ENCODE peak calls at places on chromosomes 1 and 21, in seven cellular contexts. One of them, this sample, is unnamed.

GRCh38 chr21:44706706-44707615 is 4.4 kb downstream of the TSPEAR start:
- DNase-seq in NCI-H82: no peak
- DNase-seq in adipocyte: no peak
- DNase-seq in ELF-1: no peak
- DNase-seq in pancreas: no peak
- DNase-seq in HS-27A: no peak
- DNase-seq in activated CD4-positive, alpha-beta memory T cell treated with anti-CD3 and anti-CD28 coated beads, Interleukin-2, amount 10 ng/mL, durations not matched to agents 7 days and 5 days: no peak
- DNase-seq in this sample: no peak

GRCh38 chr21:25509862-25510261 is 97.4 kb downstream of the MRPL39 start:
- DNase-seq in NCI-H82: no peak
- DNase-seq in adipocyte: no peak
- DNase-seq in ELF-1: no peak
- DNase-seq in pancreas: no peak
- DNase-seq in HS-27A: no peak
- DNase-seq in activated CD4-positive, alpha-beta memory T cell treated with anti-CD3 and anti-CD28 coated beads, Interleukin-2, amount 10 ng/mL, durations not matched to agents 7 days and 5 days: no peak
- DNase-seq in this sample: no peak

GRCh38 chr1:174939771-174940545 is 59.8 kb upstream of the CACYBP start:
- DNase-seq in NCI-H82: no peak
- DNase-seq in adipocyte: no peak
- DNase-seq in ELF-1: no peak
- DNase-seq in pancreas: no peak
- DNase-seq in HS-27A: no peak
- DNase-seq in activated CD4-positive, alpha-beta memory T cell treated with anti-CD3 and anti-CD28 coated beads, Interleukin-2, amount 10 ng/mL, durations not matched to agents 7 days and 5 days: no peak
- DNase-seq in this sample: no peak

GRCh38 chr21:32576011-32576410 is 9.3 kb downstream of the TCP10L start:
- DNase-seq in NCI-H82: no peak
- DNase-seq in adipocyte: no peak
- DNase-seq in ELF-1: no peak
- DNase-seq in pancreas: no peak
- DNase-seq in HS-27A: no peak
- DNase-seq in activated CD4-positive, alpha-beta memory T cell treated with anti-CD3 and anti-CD28 coated beads, Interleukin-2, amount 10 ng/mL, durations not matched to agents 7 days and 5 days: no peak
- DNase-seq in this sample: no peak

GRCh38 chr1:53048960-53049573 is 12.9 kb upstream of the PODN start:
- DNase-seq in NCI-H82: peak
- DNase-seq in adipocyte: no peak
- DNase-seq in ELF-1: no peak
- DNase-seq in pancreas: no peak
- DNase-seq in HS-27A: no peak
- DNase-seq in activated CD4-positive, alpha-beta memory T cell treated with anti-CD3 and anti-CD28 coated beads, Interleukin-2, amount 10 ng/mL, durations not matched to agents 7 days and 5 days: no peak
- DNase-seq in this sample: no peak

GRCh38 chr1:41980872-41981653 is 62.3 kb upstream of the HIVEP3 start:
- DNase-seq in NCI-H82: no peak
- DNase-seq in adipocyte: no peak
- DNase-seq in ELF-1: no peak
- DNase-seq in pancreas: no peak
- DNase-seq in HS-27A: no peak
- DNase-seq in activated CD4-positive, alpha-beta memory T cell treated with anti-CD3 and anti-CD28 coated beads, Interleukin-2, amount 10 ng/mL, durations not matched to agents 7 days and 5 days: peak
- DNase-seq in this sample: no peak

GRCh38 chr1:74811421-74812179 is 78.6 kb downstream of the TYW3 start:
- DNase-seq in NCI-H82: peak
- DNase-seq in adipocyte: no peak
- DNase-seq in ELF-1: peak
- DNase-seq in pancreas: peak
- DNase-seq in HS-27A: no peak
- DNase-seq in activated CD4-positive, alpha-beta memory T cell treated with anti-CD3 and anti-CD28 coated beads, Interleukin-2, amount 10 ng/mL, durations not matched to agents 7 days and 5 days: no peak
- DNase-seq in this sample: peak

GRCh38 chr1:46757256-46757955 is 38.5 kb upstream of the EFCAB14 start:
- DNase-seq in NCI-H82: peak
- DNase-seq in adipocyte: peak
- DNase-seq in ELF-1: peak
- DNase-seq in pancreas: peak
- DNase-seq in HS-27A: no peak
- DNase-seq in activated CD4-positive, alpha-beta memory T cell treated with anti-CD3 and anti-CD28 coated beads, Interleukin-2, amount 10 ng/mL, durations not matched to agents 7 days and 5 days: no peak
- DNase-seq in this sample: no peak

GRCh38 chr1:170321113-170321512 is 175.4 kb downstream of the NTMT2 start:
- DNase-seq in NCI-H82: no peak
- DNase-seq in adipocyte: no peak
- DNase-seq in ELF-1: no peak
- DNase-seq in pancreas: no peak
- DNase-seq in HS-27A: no peak
- DNase-seq in activated CD4-positive, alpha-beta memory T cell treated with anti-CD3 and anti-CD28 coated beads, Interleukin-2, amount 10 ng/mL, durations not matched to agents 7 days and 5 days: no peak
- DNase-seq in this sample: no peak

GRCh38 chr1:186178426-186179043 is 196.5 kb downstream of the TPR start:
- DNase-seq in NCI-H82: no peak
- DNase-seq in adipocyte: peak
- DNase-seq in ELF-1: no peak
- DNase-seq in pancreas: no peak
- DNase-seq in HS-27A: no peak
- DNase-seq in activated CD4-positive, alpha-beta memory T cell treated with anti-CD3 and anti-CD28 coated beads, Interleukin-2, amount 10 ng/mL, durations not matched to agents 7 days and 5 days: no peak
- DNase-seq in this sample: no peak

GRCh38 chr1:115300087-115300856 is 37.8 kb downstream of the NGF start:
- DNase-seq in NCI-H82: peak
- DNase-seq in adipocyte: peak
- DNase-seq in ELF-1: peak
- DNase-seq in pancreas: no peak
- DNase-seq in HS-27A: peak
- DNase-seq in activated CD4-positive, alpha-beta memory T cell treated with anti-CD3 and anti-CD28 coated beads, Interleukin-2, amount 10 ng/mL, durations not matched to agents 7 days and 5 days: no peak
- DNase-seq in this sample: no peak

GRCh38 chr1:234214129-234214910 is 158.9 kb upstream of the COA6 start:
- DNase-seq in NCI-H82: peak
- DNase-seq in adipocyte: peak
- DNase-seq in ELF-1: peak
- DNase-seq in pancreas: peak
- DNase-seq in HS-27A: no peak
- DNase-seq in activated CD4-positive, alpha-beta memory T cell treated with anti-CD3 and anti-CD28 coated beads, Interleukin-2, amount 10 ng/mL, durations not matched to agents 7 days and 5 days: peak
- DNase-seq in this sample: no peak

GRCh38 chr1:115184260-115184950 is 95.1 kb upstream of the TSPAN2 start:
- DNase-seq in NCI-H82: no peak
- DNase-seq in adipocyte: no peak
- DNase-seq in ELF-1: no peak
- DNase-seq in pancreas: no peak
- DNase-seq in HS-27A: no peak
- DNase-seq in activated CD4-positive, alpha-beta memory T cell treated with anti-CD3 and anti-CD28 coated beads, Interleukin-2, amount 10 ng/mL, durations not matched to agents 7 days and 5 days: no peak
- DNase-seq in this sample: no peak

GRCh38 chr1:36349241-36349671 is 25.8 kb upstream of the EVA1B start:
- DNase-seq in NCI-H82: no peak
- DNase-seq in adipocyte: peak
- DNase-seq in ELF-1: no peak
- DNase-seq in pancreas: peak
- DNase-seq in HS-27A: no peak
- DNase-seq in activated CD4-positive, alpha-beta memory T cell treated with anti-CD3 and anti-CD28 coated beads, Interleukin-2, amount 10 ng/mL, durations not matched to agents 7 days and 5 days: no peak
- DNase-seq in this sample: no peak

GRCh38 chr1:58802640-58803476 is 19.0 kb upstream of the JUN start:
- DNase-seq in NCI-H82: peak
- DNase-seq in adipocyte: no peak
- DNase-seq in ELF-1: no peak
- DNase-seq in pancreas: no peak
- DNase-seq in HS-27A: no peak
- DNase-seq in activated CD4-positive, alpha-beta memory T cell treated with anti-CD3 and anti-CD28 coated beads, Interleukin-2, amount 10 ng/mL, durations not matched to agents 7 days and 5 days: no peak
- DNase-seq in this sample: no peak

GRCh38 chr1:154493276-154493675 is 8.7 kb upstream of the TDRD10 start:
- DNase-seq in NCI-H82: no peak
- DNase-seq in adipocyte: no peak
- DNase-seq in ELF-1: peak
- DNase-seq in pancreas: no peak
- DNase-seq in HS-27A: no peak
- DNase-seq in activated CD4-positive, alpha-beta memory T cell treated with anti-CD3 and anti-CD28 coated beads, Interleukin-2, amount 10 ng/mL, durations not matched to agents 7 days and 5 days: peak
- DNase-seq in this sample: no peak

GRCh38 chr1:46114925-46115603 is 17.4 kb downstream of the PIK3R3 start:
- DNase-seq in NCI-H82: no peak
- DNase-seq in adipocyte: no peak
- DNase-seq in ELF-1: no peak
- DNase-seq in pancreas: no peak
- DNase-seq in HS-27A: no peak
- DNase-seq in activated CD4-positive, alpha-beta memory T cell treated with anti-CD3 and anti-CD28 coated beads, Interleukin-2, amount 10 ng/mL, durations not matched to agents 7 days and 5 days: no peak
- DNase-seq in this sample: no peak

GRCh38 chr1:112371770-112372169 is 24.2 kb upstream of the CTTNBP2NL start:
- DNase-seq in NCI-H82: no peak
- DNase-seq in adipocyte: no peak
- DNase-seq in ELF-1: no peak
- DNase-seq in pancreas: no peak
- DNase-seq in HS-27A: no peak
- DNase-seq in activated CD4-positive, alpha-beta memory T cell treated with anti-CD3 and anti-CD28 coated beads, Interleukin-2, amount 10 ng/mL, durations not matched to agents 7 days and 5 days: no peak
- DNase-seq in this sample: no peak

GRCh38 chr1:45488978-45489377 is 2.0 kb downstream of the TESK2 start:
- DNase-seq in NCI-H82: peak
- DNase-seq in adipocyte: no peak
- DNase-seq in ELF-1: no peak
- DNase-seq in pancreas: no peak
- DNase-seq in HS-27A: no peak
- DNase-seq in activated CD4-positive, alpha-beta memory T cell treated with anti-CD3 and anti-CD28 coated beads, Interleukin-2, amount 10 ng/mL, durations not matched to agents 7 days and 5 days: no peak
- DNase-seq in this sample: peak

GRCh38 chr1:150981177-150981804 is 801 bp upstream of the ANXA9 start:
- DNase-seq in NCI-H82: peak
- DNase-seq in adipocyte: no peak
- DNase-seq in ELF-1: peak
- DNase-seq in pancreas: no peak
- DNase-seq in HS-27A: no peak
- DNase-seq in activated CD4-positive, alpha-beta memory T cell treated with anti-CD3 and anti-CD28 coated beads, Interleukin-2, amount 10 ng/mL, durations not matched to agents 7 days and 5 days: no peak
- DNase-seq in this sample: peak

GRCh38 chr1:109904105-109904817 is 6.4 kb upstream of the CSF1 start:
- DNase-seq in NCI-H82: no peak
- DNase-seq in adipocyte: no peak
- DNase-seq in ELF-1: no peak
- DNase-seq in pancreas: no peak
- DNase-seq in HS-27A: no peak
- DNase-seq in activated CD4-positive, alpha-beta memory T cell treated with anti-CD3 and anti-CD28 coated beads, Interleukin-2, amount 10 ng/mL, durations not matched to agents 7 days and 5 days: no peak
- DNase-seq in this sample: no peak

GRCh38 chr1:100037665-100038400 is 68.0 kb downstream of the SLC35A3 start:
- DNase-seq in NCI-H82: peak
- DNase-seq in adipocyte: peak
- DNase-seq in ELF-1: peak
- DNase-seq in pancreas: peak
- DNase-seq in HS-27A: peak
- DNase-seq in activated CD4-positive, alpha-beta memory T cell treated with anti-CD3 and anti-CD28 coated beads, Interleukin-2, amount 10 ng/mL, durations not matched to agents 7 days and 5 days: peak
- DNase-seq in this sample: peak

GRCh38 chr1:216425577-216425976 is 2.3 kb upstream of the USH2A start:
- DNase-seq in NCI-H82: peak
- DNase-seq in adipocyte: no peak
- DNase-seq in ELF-1: no peak
- DNase-seq in pancreas: no peak
- DNase-seq in HS-27A: no peak
- DNase-seq in activated CD4-positive, alpha-beta memory T cell treated with anti-CD3 and anti-CD28 coated beads, Interleukin-2, amount 10 ng/mL, durations not matched to agents 7 days and 5 days: no peak
- DNase-seq in this sample: no peak

GRCh38 chr1:60973668-60974067 is 108.7 kb upstream of the NFIA start:
- DNase-seq in NCI-H82: no peak
- DNase-seq in adipocyte: no peak
- DNase-seq in ELF-1: no peak
- DNase-seq in pancreas: no peak
- DNase-seq in HS-27A: no peak
- DNase-seq in activated CD4-positive, alpha-beta memory T cell treated with anti-CD3 and anti-CD28 coated beads, Interleukin-2, amount 10 ng/mL, durations not matched to agents 7 days and 5 days: no peak
- DNase-seq in this sample: no peak

GRCh38 chr1:185567006-185567405 is 167.2 kb upstream of the HMCN1 start:
- DNase-seq in NCI-H82: no peak
- DNase-seq in adipocyte: peak
- DNase-seq in ELF-1: no peak
- DNase-seq in pancreas: no peak
- DNase-seq in HS-27A: no peak
- DNase-seq in activated CD4-positive, alpha-beta memory T cell treated with anti-CD3 and anti-CD28 coated beads, Interleukin-2, amount 10 ng/mL, durations not matched to agents 7 days and 5 days: peak
- DNase-seq in this sample: no peak

GRCh38 chr1:40310129-40310461 is 7.0 kb downstream of the COL9A2 start:
- DNase-seq in NCI-H82: no peak
- DNase-seq in adipocyte: no peak
- DNase-seq in ELF-1: no peak
- DNase-seq in pancreas: no peak
- DNase-seq in HS-27A: no peak
- DNase-seq in activated CD4-positive, alpha-beta memory T cell treated with anti-CD3 and anti-CD28 coated beads, Interleukin-2, amount 10 ng/mL, durations not matched to agents 7 days and 5 days: no peak
- DNase-seq in this sample: no peak

GRCh38 chr1:155192346-155193274 is 15.1 kb downstream of the THBS3 start:
- DNase-seq in NCI-H82: no peak
- DNase-seq in adipocyte: no peak
- DNase-seq in ELF-1: peak
- DNase-seq in pancreas: peak
- DNase-seq in HS-27A: no peak
- DNase-seq in activated CD4-positive, alpha-beta memory T cell treated with anti-CD3 and anti-CD28 coated beads, Interleukin-2, amount 10 ng/mL, durations not matched to agents 7 days and 5 days: no peak
- DNase-seq in this sample: no peak

GRCh38 chr1:6244401-6245054 is 549 bp downstream of the HES3 start:
- DNase-seq in NCI-H82: no peak
- DNase-seq in adipocyte: no peak
- DNase-seq in ELF-1: no peak
- DNase-seq in pancreas: peak
- DNase-seq in HS-27A: no peak
- DNase-seq in activated CD4-positive, alpha-beta memory T cell treated with anti-CD3 and anti-CD28 coated beads, Interleukin-2, amount 10 ng/mL, durations not matched to agents 7 days and 5 days: no peak
- DNase-seq in this sample: no peak

GRCh38 chr1:211487672-211488208 is 4.2 kb downstream of the RD3 start:
- DNase-seq in NCI-H82: peak
- DNase-seq in adipocyte: no peak
- DNase-seq in ELF-1: no peak
- DNase-seq in pancreas: no peak
- DNase-seq in HS-27A: no peak
- DNase-seq in activated CD4-positive, alpha-beta memory T cell treated with anti-CD3 and anti-CD28 coated beads, Interleukin-2, amount 10 ng/mL, durations not matched to agents 7 days and 5 days: no peak
- DNase-seq in this sample: no peak

GRCh38 chr1:223256034-223256433 is 107.9 kb downstream of the SUSD4 start:
- DNase-seq in NCI-H82: no peak
- DNase-seq in adipocyte: no peak
- DNase-seq in ELF-1: no peak
- DNase-seq in pancreas: no peak
- DNase-seq in HS-27A: no peak
- DNase-seq in activated CD4-positive, alpha-beta memory T cell treated with anti-CD3 and anti-CD28 coated beads, Interleukin-2, amount 10 ng/mL, durations not matched to agents 7 days and 5 days: no peak
- DNase-seq in this sample: no peak

GRCh38 chr1:245983294-245983967 is 523.6 kb downstream of the SMYD3 start:
- DNase-seq in NCI-H82: no peak
- DNase-seq in adipocyte: no peak
- DNase-seq in ELF-1: no peak
- DNase-seq in pancreas: no peak
- DNase-seq in HS-27A: no peak
- DNase-seq in activated CD4-positive, alpha-beta memory T cell treated with anti-CD3 and anti-CD28 coated beads, Interleukin-2, amount 10 ng/mL, durations not matched to agents 7 days and 5 days: no peak
- DNase-seq in this sample: no peak

This sample was measured in DMS 273 treated with DMSO at 0.1 percent for 48 hours.